ENCODE peak calls at places on chromosomes 13 and 19, in ten cellular contexts. T is HTR-8/SVneo; V is stimulated activated CD4-positive, alpha-beta T cell treated with anti-CD3 and anti-CD28 coated beads, Interleukin-2, amount 100 ng/mL, for 48 hours; M is ovary; K is CD8-positive, alpha-beta T cell; G is cardiac muscle cell; F is C1 segment of cervical spinal cord; Y is SW 1271; D is Panc1; E is HS-5. Q is an unnamed sample.

GRCh38 chr19:33309826-33310225 is 7.5 kb upstream of the CEBPA start:
- DNase-seq in E (no peak), D (no peak), V (no peak), G (no peak), F (no peak), Y (no peak), M (no peak), K (no peak), T (no peak), Q (no peak)

GRCh38 chr13:100694722-100695644 is 20.4 kb upstream of the TMTC4 start:
- DNase-seq in V (no peak), G (peak; percentile 97), Y (no peak), D (no peak), M (peak; percentile 23), T (peak; percentile 19), K (no peak), E (peak; percentile 9), F (no peak), Q (no peak)

GRCh38 chr19:35992902-35993765 is 1.9 kb upstream of the SDHAF1 start:
- DNase-seq in Y (no peak), T (no peak), V (no peak), D (no peak), E (no peak), G (no peak), K (no peak), M (no peak), F (no peak), Q (no peak)

GRCh38 chr19:41967056-41967783 is 8.1 kb upstream of the RABAC1 start:
- DNase-seq in V (no peak), M (no peak), F (no peak), E (no peak), Y (no peak), G (no peak), D (no peak), K (no peak), T (no peak), Q (no peak)

GRCh38 chr19:7348587-7349230 is at the start of gene ARHGEF18:
- DNase-seq in E (no peak), F (no peak), G (no peak), M (no peak), K (peak; percentile 55), D (no peak), Y (no peak), T (no peak), V (peak; percentile 44), Q (no peak)

GRCh38 chr19:7242601-7243258 is 51.5 kb downstream of the INSR start:
- DNase-seq in F (no peak), D (no peak), Y (no peak), E (peak; percentile 56), T (peak; percentile 31), M (no peak), V (no peak), G (peak; percentile 59), K (no peak), Q (no peak)

GRCh38 chr13:99085139-99085845 is 107.4 kb upstream of the DOCK9 start:
- DNase-seq in G (no peak), D (no peak), T (no peak), V (no peak), F (no peak), Y (no peak), K (no peak), M (peak; percentile 38), E (no peak), Q (no peak)

GRCh38 chr13:43232866-43233265 is 209.5 kb downstream of the DNAJC15 start:
- DNase-seq in Y (no peak), K (no peak), T (no peak), D (no peak), M (no peak), V (no peak), E (peak; percentile 63), G (peak; percentile 84), F (no peak), Q (no peak)

GRCh38 chr19:18496167-18496979 is 25.5 kb downstream of the ELL start:
- DNase-seq in G (peak; percentile 43), F (no peak), D (no peak), V (no peak), T (peak; percentile 59), E (peak; percentile 46), K (peak; percentile 51), Y (no peak), M (no peak), Q (peak; percentile 70)

GRCh38 chr19:6423499-6424189 is 967 bp downstream of the KHSRP start:
- DNase-seq in D (no peak), G (peak; percentile 57), V (peak; percentile 28), E (peak; percentile 8), M (peak; percentile 52), Y (peak; percentile 27), K (no peak), F (no peak), T (peak; percentile 60), Q (peak; percentile 26)

GRCh38 chr19:44600466-44600865 is 12.9 kb upstream of the IGSF23 start:
- DNase-seq in E (no peak), M (no peak), V (no peak), F (no peak), K (no peak), T (no peak), D (no peak), Y (no peak), G (no peak), Q (no peak)

GRCh38 chr19:58559275-58560006 is 1.0 kb upstream of the UBE2M start:
- DNase-seq in T (peak; percentile 95), K (peak; percentile 50), E (no peak), V (peak; percentile 70), D (peak; percentile 78), G (peak; percentile 95), Y (no peak), M (peak; percentile 92), F (no peak), Q (peak; percentile 73)

GRCh38 chr19:58538257-58539168 is 5.4 kb upstream of the TRIM28 start:
- DNase-seq in F (no peak), D (no peak), E (no peak), T (no peak), M (no peak), Y (no peak), K (peak; percentile 24), G (peak; percentile 60), V (no peak), Q (no peak)

GRCh38 chr13:34347784-34348573 is 530.0 kb downstream of the RFC3 start:
- DNase-seq in Y (no peak), K (no peak), T (no peak), G (no peak), F (no peak), V (no peak), M (no peak), D (no peak), E (no peak), Q (no peak)

GRCh38 chr13:114151031-114151430 is 18.6 kb upstream of the RASA3 start:
- DNase-seq in M (no peak), D (no peak), T (no peak), G (no peak), F (no peak), Y (no peak), K (no peak), E (no peak), V (no peak), Q (no peak)

GRCh38 chr13:46682015-46682414 is 114.9 kb downstream of the ESD start:
- DNase-seq in T (no peak), D (no peak), F (no peak), Y (no peak), V (no peak), G (no peak), M (no peak), K (no peak), E (no peak), Q (no peak)

GRCh38 chr13:113786262-113786841 is 27.3 kb downstream of the TMEM255B start:
- DNase-seq in M (no peak), D (no peak), Y (no peak), T (peak; percentile 29), K (no peak), F (no peak), G (peak; percentile 53), V (no peak), E (no peak), Q (no peak)

GRCh38 chr13:105920375-105920774 is 615.1 kb downstream of the EFNB2 start:
- DNase-seq in F (no peak), Y (no peak), V (no peak), M (no peak), E (peak; percentile 64), D (no peak), G (peak; percentile 25), T (peak; percentile 4), K (no peak), Q (no peak)

GRCh38 chr19:45215391-45216191 is 29.6 kb downstream of the EXOC3L2 start:
- DNase-seq in K (no peak), D (no peak), Y (no peak), M (no peak), T (no peak), E (no peak), F (no peak), V (no peak), G (no peak), Q (no peak)

GRCh38 chr19:27660428-27660827 is 1552.5 kb downstream of the UQCRFS1 start:
- DNase-seq in Y (no peak), E (no peak), G (no peak), V (no peak), D (no peak), F (no peak), K (no peak), M (no peak), T (no peak), Q (no peak)

GRCh38 chr19:49132974-49133609 is 13.7 kb downstream of the PPFIA3 start:
- DNase-seq in G (no peak), V (no peak), T (no peak), M (no peak), D (no peak), F (no peak), K (no peak), Y (no peak), E (no peak), Q (no peak)

GRCh38 chr13:58953638-58954037 is 1210.1 kb downstream of the DIAPH3 start:
- DNase-seq in Y (no peak), T (no peak), M (no peak), G (no peak), F (no peak), K (no peak), D (no peak), E (no peak), V (no peak), Q (no peak)

GRCh38 chr13:20814224-20814910 is 40.6 kb upstream of the EEF1AKMT1 start:
- DNase-seq in F (no peak), D (no peak), K (no peak), T (peak; percentile 69), G (peak; percentile 95), M (peak; percentile 75), Y (no peak), E (peak; percentile 72), V (no peak), Q (no peak)

GRCh38 chr19:17647071-17648020 is 40.8 kb downstream of the UNC13A start:
- DNase-seq in T (no peak), E (no peak), D (no peak), V (no peak), F (no peak), Y (no peak), K (no peak), M (no peak), G (no peak), Q (no peak)

Q was measured in natural killer cell.